ENCODE peak calls at places on chromosomes 12 and 14, in seven cellular contexts. W, S, R, X, K, Q and A are unnamed samples.

GRCh38 chr14:81303258-81303935 is 82.6 kb upstream of the GTF2A1 start:
- DNase-seq in W (no peak), S (peak; percentile 21), R (no peak), X (no peak), K (peak; percentile 74), Q (no peak), A (no peak)

GRCh38 chr12:24038211-24038997 is 88.9 kb upstream of the SOX5 start:
- DNase-seq in W (no peak), S (no peak), R (no peak), X (no peak), K (no peak), Q (no peak), A (no peak)

GRCh38 chr12:15049456-15050153 is 76.8 kb downstream of the PDE6H start:
- DNase-seq in W (no peak), S (no peak), R (no peak), X (no peak), K (no peak), Q (no peak), A (no peak)

GRCh38 chr12:124774462-124775167 is 89.0 kb downstream of the SCARB1 start:
- DNase-seq in W (peak; percentile 78), S (peak; percentile 63), R (no peak), X (peak; percentile 85), K (no peak), Q (no peak), A (no peak)

GRCh38 chr12:76922821-76923315 is 44.0 kb upstream of the CSRP2 start:
- DNase-seq in W (no peak), S (no peak), R (no peak), X (no peak), K (no peak), Q (no peak), A (no peak)

GRCh38 chr14:106327234-106327633 is 800.9 kb downstream of the TMEM121 start:
- DNase-seq in W (no peak), S (no peak), R (no peak), X (no peak), K (no peak), Q (no peak), A (no peak)

GRCh38 chr12:110141389-110141788 is 17.2 kb downstream of the IFT81 start:
- DNase-seq in W (peak; percentile 85), S (peak; percentile 74), R (no peak), X (peak; percentile 80), K (no peak), Q (no peak), A (no peak)

GRCh38 chr14:53260928-53261327 is 107.8 kb upstream of the DDHD1 start:
- DNase-seq in W (no peak), S (no peak), R (no peak), X (no peak), K (no peak), Q (no peak), A (no peak)

GRCh38 chr12:13436696-13437391 is 240.3 kb downstream of the EMP1 start:
- DNase-seq in W (peak; percentile 78), S (no peak), R (no peak), X (peak; percentile 69), K (no peak), Q (no peak), A (no peak)

GRCh38 chr12:127929172-127929571 is 337.8 kb upstream of the TMEM132C start:
- DNase-seq in W (no peak), S (no peak), R (no peak), X (no peak), K (no peak), Q (no peak), A (no peak)

GRCh38 chr12:127928615-127929014 is 338.4 kb upstream of the TMEM132C start:
- DNase-seq in W (no peak), S (no peak), R (no peak), X (no peak), K (no peak), Q (no peak), A (no peak)

GRCh38 chr12:127923501-127923900 is 343.5 kb upstream of the TMEM132C start:
- DNase-seq in W (no peak), S (no peak), R (no peak), X (no peak), K (no peak), Q (no peak), A (no peak)

GRCh38 chr12:127928178-127928577 is 338.8 kb upstream of the TMEM132C start:
- DNase-seq in W (no peak), S (no peak), R (no peak), X (no peak), K (no peak), Q (no peak), A (no peak)

GRCh38 chr12:127926004-127926403 is 341.0 kb upstream of the TMEM132C start:
- DNase-seq in W (no peak), S (no peak), R (no peak), X (peak; percentile 64), K (no peak), Q (no peak), A (no peak)
- TF ChIP-seq CTCF in W (peak; percentile 33), S (peak; percentile 52), R (no peak), X (peak; percentile 50), K (peak; percentile 23), Q (peak; percentile 86), A (no peak)

DNA sequence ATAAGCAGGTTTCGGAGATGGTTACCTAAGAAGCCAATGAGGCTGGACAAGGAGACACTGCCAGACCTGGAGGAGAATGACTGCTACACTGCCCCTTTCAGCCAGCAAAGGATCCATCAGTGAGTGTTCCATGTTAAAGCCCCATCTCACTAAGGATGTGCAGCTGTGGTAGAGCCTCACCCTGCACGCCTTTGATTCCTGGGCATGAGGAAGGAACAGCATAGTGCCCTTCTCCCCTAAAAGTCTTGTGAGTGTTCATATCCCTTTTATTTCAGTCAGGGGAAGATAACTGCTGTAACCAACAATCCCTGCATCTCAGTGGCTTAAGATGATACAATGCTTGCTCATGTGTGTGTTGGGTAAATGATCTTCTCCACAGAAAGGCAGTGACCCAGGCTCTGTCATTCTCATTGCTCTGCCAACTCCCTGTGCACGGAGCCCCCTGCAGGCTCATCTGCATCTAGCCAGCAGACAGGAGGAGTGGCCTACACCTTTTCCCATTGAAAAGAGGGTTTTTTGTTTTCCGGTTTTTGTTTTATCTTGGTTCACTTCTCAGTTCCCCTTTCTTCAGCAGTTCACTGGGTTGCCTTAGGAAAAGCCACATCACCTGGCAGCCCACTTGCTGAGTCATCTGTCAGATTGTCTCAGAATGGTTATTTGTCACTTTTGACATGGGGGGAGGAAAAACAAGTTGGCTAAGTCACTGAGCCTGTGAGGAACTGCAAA is 193.1 kb downstream of the ANO4 start:
- DNase-seq in W (no peak), S (no peak), R (peak; percentile 51), X (no peak), K (no peak), Q (no peak), A (no peak)
- TF ChIP-seq CTCF in W (no peak), S (no peak), R (peak; percentile 21), X (no peak), K (no peak), Q (peak; percentile 15), A (no peak)

GRCh38 chr12:67649165-67650126 is 901 bp downstream of the DYRK2 start:
- DNase-seq in W (no peak), S (peak; percentile 33), R (peak; percentile 38), X (no peak), K (peak; percentile 75), Q (no peak), A (no peak)

GRCh38 chr12:67648306-67649164 is at the start of gene DYRK2:
- DNase-seq in W (peak; percentile 78), S (peak; percentile 74), R (peak; percentile 80), X (peak; percentile 88), K (peak; percentile 87), Q (peak; percentile 91), A (peak; percentile 39)

GRCh38 chr12:67650528-67651379 is 2.2 kb downstream of the DYRK2 start:
- DNase-seq in W (no peak), S (no peak), R (no peak), X (no peak), K (no peak), Q (no peak), A (no peak)

GRCh38 chr12:67650127-67650495 is 1.6 kb downstream of the DYRK2 start:
- DNase-seq in W (no peak), S (peak; percentile 19), R (no peak), X (no peak), K (no peak), Q (no peak), A (no peak)

DNA sequence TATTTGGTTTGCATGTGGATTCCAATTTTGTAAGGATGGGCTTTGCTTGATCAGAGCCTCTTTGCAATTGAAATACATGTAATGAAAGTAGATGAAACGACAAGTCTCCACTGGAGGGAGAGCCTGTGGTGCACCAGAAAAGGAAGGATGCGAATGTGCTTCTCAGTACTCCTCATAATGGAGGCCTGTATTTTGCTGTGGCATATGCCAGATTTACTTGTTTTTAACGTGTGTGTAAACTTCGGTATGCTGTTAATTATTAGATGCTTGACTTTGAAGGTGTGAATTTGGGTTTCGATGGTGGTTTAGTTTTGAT is 2.8 kb downstream of the DYRK2 start:
- DNase-seq in W (no peak), S (no peak), R (no peak), X (no peak), K (no peak), Q (no peak), A (no peak)
- TF ChIP-seq CTCF in W (no peak), S (peak; percentile 26), R (no peak), X (peak; percentile 21), K (peak; percentile 13), Q (peak; percentile 65), A (no peak)

GRCh38 chr12:3554547-3555115 is 63.6 kb downstream of the PRMT8 start:
- DNase-seq in W (no peak), S (no peak), R (no peak), X (no peak), K (no peak), Q (no peak), A (no peak)

GRCh38 chr12:3551976-3552725 is 61.1 kb downstream of the PRMT8 start:
- DNase-seq in W (no peak), S (no peak), R (no peak), X (no peak), K (no peak), Q (peak; percentile 66), A (no peak)

GRCh38 chr12:3552726-3553045 is 61.7 kb downstream of the PRMT8 start:
- DNase-seq in W (no peak), S (no peak), R (no peak), X (no peak), K (no peak), Q (peak; percentile 78), A (no peak)

GRCh38 chr12:3553221-3553620 is 62.2 kb downstream of the PRMT8 start:
- DNase-seq in W (no peak), S (no peak), R (no peak), X (no peak), K (no peak), Q (peak; percentile 83), A (no peak)

DNA sequence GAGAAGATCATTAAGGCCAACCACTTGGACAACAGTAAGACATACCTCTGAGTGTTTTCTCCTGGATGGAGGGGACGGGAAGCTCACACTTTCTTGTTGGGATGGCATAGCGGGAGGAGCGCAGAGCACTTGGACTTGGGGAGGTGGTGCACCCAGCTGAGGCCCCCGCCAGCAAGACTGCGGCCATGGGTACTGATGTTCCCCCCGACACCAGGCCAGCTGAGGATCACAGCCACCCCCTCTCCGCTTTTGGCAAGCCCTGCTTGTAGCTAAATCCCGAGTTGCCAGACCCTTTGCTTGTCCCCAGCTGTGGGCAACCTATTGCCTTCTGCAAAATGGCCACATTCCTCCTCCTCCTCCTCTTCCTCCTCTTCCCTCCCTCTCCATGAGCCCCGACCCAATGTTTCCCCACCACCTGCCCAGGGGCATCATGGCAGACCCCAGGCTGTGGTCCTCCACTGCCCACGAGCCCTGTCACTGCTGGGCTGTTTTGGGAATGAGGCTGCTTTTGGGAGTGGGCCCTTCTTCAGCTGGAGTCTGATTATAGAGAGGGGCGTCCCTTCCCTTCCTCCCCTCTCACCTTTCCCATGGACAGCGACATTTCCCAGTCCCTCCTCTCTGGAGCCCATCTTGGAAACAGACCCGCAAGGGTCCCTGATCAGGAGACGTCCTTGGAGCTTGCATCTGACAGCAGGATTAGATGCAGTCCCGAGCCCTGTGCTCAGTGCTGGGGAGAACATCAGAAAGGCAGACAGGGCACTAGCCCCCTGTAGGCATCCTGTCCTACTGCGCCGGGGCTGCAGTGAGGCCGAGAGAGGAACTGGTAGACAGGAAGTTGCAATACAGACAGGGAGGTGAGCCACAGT is 62.9 kb downstream of the PRMT8 start:
- DNase-seq in W (no peak), S (no peak), R (peak; percentile 51), X (no peak), K (no peak), Q (no peak), A (no peak)
- TF ChIP-seq CTCF in W (no peak), S (no peak), R (no peak), X (no peak), K (no peak), Q (no peak), A (no peak)